ENCODE peak calls at places on chromosomes 4 and X, in five cellular contexts. One of them, this sample, is unnamed.

GRCh38 chrX:97461763-97462162 is 578.1 kb downstream of the RPA4 start:
- DNase-seq in M059J: no peak
- DNase-seq in stimulated activated CD4-positive, alpha-beta T cell treated with anti-CD3 and anti-CD28 coated beads, Interleukin-4, amount 100 ng/mL, for 48 hours: no peak
- DNase-seq in GM13977: no peak
- DNase-seq in RWPE1: no peak
- DNase-seq in this sample: no peak

GRCh38 chr4:80125252-80126177 is 52.5 kb upstream of the ANTXR2 start:
- DNase-seq in RWPE1: peak
- DNase-seq in stimulated activated CD4-positive, alpha-beta T cell treated with anti-CD3 and anti-CD28 coated beads, Interleukin-4, amount 100 ng/mL, for 48 hours: no peak
- DNase-seq in GM13977: peak
- DNase-seq in M059J: peak
- DNase-seq in this sample: no peak

GRCh38 chr4:93199492-93199891 is 629.1 kb upstream of the ATOH1 start:
- DNase-seq in stimulated activated CD4-positive, alpha-beta T cell treated with anti-CD3 and anti-CD28 coated beads, Interleukin-4, amount 100 ng/mL, for 48 hours: no peak
- DNase-seq in M059J: peak
- DNase-seq in RWPE1: peak
- DNase-seq in GM13977: peak
- DNase-seq in this sample: no peak

GRCh38 chr4:85543832-85544231 is 68.9 kb downstream of the ARHGAP24 start:
- DNase-seq in stimulated activated CD4-positive, alpha-beta T cell treated with anti-CD3 and anti-CD28 coated beads, Interleukin-4, amount 100 ng/mL, for 48 hours: no peak
- DNase-seq in RWPE1: no peak
- DNase-seq in GM13977: no peak
- DNase-seq in M059J: peak
- DNase-seq in this sample: no peak

GRCh38 chr4:81604683-81605082 is 133.0 kb upstream of the RASGEF1B start:
- DNase-seq in GM13977: no peak
- DNase-seq in M059J: no peak
- DNase-seq in stimulated activated CD4-positive, alpha-beta T cell treated with anti-CD3 and anti-CD28 coated beads, Interleukin-4, amount 100 ng/mL, for 48 hours: no peak
- DNase-seq in RWPE1: no peak
- DNase-seq in this sample: no peak

GRCh38 chrX:6644411-6644810 is 109.5 kb upstream of the VCX3A start:
- DNase-seq in M059J: no peak
- DNase-seq in stimulated activated CD4-positive, alpha-beta T cell treated with anti-CD3 and anti-CD28 coated beads, Interleukin-4, amount 100 ng/mL, for 48 hours: no peak
- DNase-seq in GM13977: no peak
- DNase-seq in RWPE1: no peak
- DNase-seq in this sample: no peak

GRCh38 chrX:76148753-76149152 is 24.1 kb upstream of the PBDC1 start:
- DNase-seq in RWPE1: no peak
- DNase-seq in GM13977: no peak
- DNase-seq in stimulated activated CD4-positive, alpha-beta T cell treated with anti-CD3 and anti-CD28 coated beads, Interleukin-4, amount 100 ng/mL, for 48 hours: no peak
- DNase-seq in M059J: peak
- DNase-seq in this sample: no peak

GRCh38 chrX:150533863-150534262 is 34.6 kb upstream of the MTM1 start:
- DNase-seq in GM13977: no peak
- DNase-seq in stimulated activated CD4-positive, alpha-beta T cell treated with anti-CD3 and anti-CD28 coated beads, Interleukin-4, amount 100 ng/mL, for 48 hours: no peak
- DNase-seq in M059J: peak
- DNase-seq in RWPE1: no peak
- DNase-seq in this sample: no peak

GRCh38 chrX:139881572-139881971 is 51.3 kb downstream of the ATP11C start:
- DNase-seq in stimulated activated CD4-positive, alpha-beta T cell treated with anti-CD3 and anti-CD28 coated beads, Interleukin-4, amount 100 ng/mL, for 48 hours: no peak
- DNase-seq in RWPE1: peak
- DNase-seq in M059J: peak
- DNase-seq in GM13977: no peak
- DNase-seq in this sample: no peak

GRCh38 chr4:13484749-13485345 is 707 bp upstream of the RAB28 start:
- DNase-seq in RWPE1: no peak
- DNase-seq in M059J: peak
- DNase-seq in stimulated activated CD4-positive, alpha-beta T cell treated with anti-CD3 and anti-CD28 coated beads, Interleukin-4, amount 100 ng/mL, for 48 hours: no peak
- DNase-seq in GM13977: no peak
- DNase-seq in this sample: no peak

GRCh38 chrX:100994352-100995281 is 25.1 kb downstream of the ARL13A start:
- DNase-seq in RWPE1: peak
- DNase-seq in GM13977: peak
- DNase-seq in M059J: peak
- DNase-seq in stimulated activated CD4-positive, alpha-beta T cell treated with anti-CD3 and anti-CD28 coated beads, Interleukin-4, amount 100 ng/mL, for 48 hours: no peak
- DNase-seq in this sample: no peak

GRCh38 chr4:154004450-154004849 is 215.6 kb upstream of the SFRP2 start:
- DNase-seq in stimulated activated CD4-positive, alpha-beta T cell treated with anti-CD3 and anti-CD28 coated beads, Interleukin-4, amount 100 ng/mL, for 48 hours: no peak
- DNase-seq in M059J: no peak
- DNase-seq in RWPE1: no peak
- DNase-seq in GM13977: no peak
- DNase-seq in this sample: no peak

GRCh38 chr4:7879127-7879526 is 60.5 kb downstream of the AFAP1 start:
- DNase-seq in RWPE1: no peak
- DNase-seq in M059J: no peak
- DNase-seq in GM13977: no peak
- DNase-seq in stimulated activated CD4-positive, alpha-beta T cell treated with anti-CD3 and anti-CD28 coated beads, Interleukin-4, amount 100 ng/mL, for 48 hours: no peak
- DNase-seq in this sample: no peak

GRCh38 chrX:22666441-22666840 is 333.3 kb upstream of the DDX53 start:
- DNase-seq in RWPE1: no peak
- DNase-seq in stimulated activated CD4-positive, alpha-beta T cell treated with anti-CD3 and anti-CD28 coated beads, Interleukin-4, amount 100 ng/mL, for 48 hours: no peak
- DNase-seq in M059J: no peak
- DNase-seq in GM13977: no peak
- DNase-seq in this sample: peak

GRCh38 chr4:118723369-118723768 is 38.2 kb downstream of the METTL14 start:
- DNase-seq in M059J: no peak
- DNase-seq in GM13977: no peak
- DNase-seq in RWPE1: no peak
- DNase-seq in stimulated activated CD4-positive, alpha-beta T cell treated with anti-CD3 and anti-CD28 coated beads, Interleukin-4, amount 100 ng/mL, for 48 hours: no peak
- DNase-seq in this sample: no peak

GRCh38 chr4:12881945-12882589 is 602.1 kb downstream of the RAB28 start:
- DNase-seq in stimulated activated CD4-positive, alpha-beta T cell treated with anti-CD3 and anti-CD28 coated beads, Interleukin-4, amount 100 ng/mL, for 48 hours: no peak
- DNase-seq in M059J: no peak
- DNase-seq in GM13977: no peak
- DNase-seq in RWPE1: no peak
- DNase-seq in this sample: no peak

GRCh38 chr4:21290562-21290961 is 590.3 kb downstream of the PACRGL start:
- DNase-seq in M059J: no peak
- DNase-seq in RWPE1: no peak
- DNase-seq in GM13977: no peak
- DNase-seq in stimulated activated CD4-positive, alpha-beta T cell treated with anti-CD3 and anti-CD28 coated beads, Interleukin-4, amount 100 ng/mL, for 48 hours: no peak
- DNase-seq in this sample: no peak

This sample was measured in NCI-H1048.